ENCODE peak calls at places on chromosomes 3 and 15, in eight cellular contexts. One of them, this sample, is unnamed.

GRCh38 chr3:60579734-60580133 is 671.5 kb downstream of the FHIT start:
- DNase-seq in psoas muscle: no peak
- DNase-seq in neural progenitor cell: no peak
- DNase-seq in ovary: no peak
- DNase-seq in endothelial cell of umbilical vein: no peak
- DNase-seq in tibial artery: no peak
- DNase-seq in thyroid gland: no peak
- DNase-seq in left ventricle myocardium inferior: no peak
- DNase-seq in this sample: no peak

GRCh38 chr3:50230106-50230832 is 5.7 kb upstream of the GNAI2 start:
- DNase-seq in psoas muscle: no peak
- DNase-seq in thyroid gland: no peak
- DNase-seq in endothelial cell of umbilical vein: no peak
- DNase-seq in tibial artery: no peak
- DNase-seq in left ventricle myocardium inferior: no peak
- DNase-seq in ovary: no peak
- DNase-seq in neural progenitor cell: no peak
- DNase-seq in this sample: no peak

GRCh38 chr3:136503056-136503455 is 249.1 kb downstream of the STAG1 start:
- DNase-seq in thyroid gland: no peak
- DNase-seq in ovary: no peak
- DNase-seq in left ventricle myocardium inferior: no peak
- DNase-seq in tibial artery: no peak
- DNase-seq in endothelial cell of umbilical vein: no peak
- DNase-seq in psoas muscle: no peak
- DNase-seq in neural progenitor cell: no peak
- DNase-seq in this sample: no peak

GRCh38 chr3:39255503-39256325 is 24.1 kb downstream of the CX3CR1 start:
- DNase-seq in endothelial cell of umbilical vein: no peak
- DNase-seq in psoas muscle: no peak
- DNase-seq in tibial artery: no peak
- DNase-seq in ovary: no peak
- DNase-seq in neural progenitor cell: no peak
- DNase-seq in thyroid gland: no peak
- DNase-seq in left ventricle myocardium inferior: no peak
- DNase-seq in this sample: no peak

GRCh38 chr15:78065973-78066946 is 11.3 kb downstream of the TBC1D2B start:
- DNase-seq in endothelial cell of umbilical vein: no peak
- DNase-seq in tibial artery: peak
- DNase-seq in neural progenitor cell: no peak
- DNase-seq in ovary: no peak
- DNase-seq in left ventricle myocardium inferior: no peak
- DNase-seq in thyroid gland: no peak
- DNase-seq in psoas muscle: no peak
- DNase-seq in this sample: peak

GRCh38 chr3:31581660-31582059 is 48.9 kb downstream of the STT3B start:
- DNase-seq in psoas muscle: no peak
- DNase-seq in endothelial cell of umbilical vein: no peak
- DNase-seq in tibial artery: no peak
- DNase-seq in left ventricle myocardium inferior: no peak
- DNase-seq in ovary: no peak
- DNase-seq in neural progenitor cell: no peak
- DNase-seq in thyroid gland: no peak
- DNase-seq in this sample: no peak

GRCh38 chr15:100114100-100114499 is 227.7 kb downstream of the ADAMTS17 start:
- DNase-seq in psoas muscle: peak
- DNase-seq in ovary: peak
- DNase-seq in neural progenitor cell: peak
- DNase-seq in thyroid gland: peak
- DNase-seq in left ventricle myocardium inferior: peak
- DNase-seq in tibial artery: peak
- DNase-seq in endothelial cell of umbilical vein: peak
- DNase-seq in this sample: peak

GRCh38 chr15:65326109-65326508 is 21.6 kb downstream of the RNU5B-1 start:
- DNase-seq in ovary: peak
- DNase-seq in tibial artery: no peak
- DNase-seq in neural progenitor cell: peak
- DNase-seq in left ventricle myocardium inferior: peak
- DNase-seq in psoas muscle: peak
- DNase-seq in thyroid gland: peak
- DNase-seq in endothelial cell of umbilical vein: peak
- DNase-seq in this sample: peak

GRCh38 chr15:70142322-70143191 is 44.8 kb upstream of the TLE3 start:
- DNase-seq in neural progenitor cell: no peak
- DNase-seq in ovary: peak
- DNase-seq in endothelial cell of umbilical vein: peak
- DNase-seq in thyroid gland: peak
- DNase-seq in left ventricle myocardium inferior: peak
- DNase-seq in psoas muscle: peak
- DNase-seq in tibial artery: no peak
- DNase-seq in this sample: no peak

GRCh38 chr3:184336484-184337230 is 743 bp upstream of the FAM131A start:
- DNase-seq in left ventricle myocardium inferior: no peak
- DNase-seq in thyroid gland: no peak
- DNase-seq in endothelial cell of umbilical vein: peak
- DNase-seq in psoas muscle: peak
- DNase-seq in ovary: no peak
- DNase-seq in neural progenitor cell: peak
- DNase-seq in tibial artery: peak
- DNase-seq in this sample: peak

GRCh38 chr3:115697263-115698053 is 74.1 kb downstream of the GAP43 start:
- DNase-seq in neural progenitor cell: no peak
- DNase-seq in ovary: no peak
- DNase-seq in psoas muscle: no peak
- DNase-seq in thyroid gland: no peak
- DNase-seq in tibial artery: no peak
- DNase-seq in endothelial cell of umbilical vein: no peak
- DNase-seq in left ventricle myocardium inferior: no peak
- DNase-seq in this sample: no peak

GRCh38 chr3:178419078-178419477 is 117.2 kb upstream of the KCNMB2 start:
- DNase-seq in neural progenitor cell: no peak
- DNase-seq in tibial artery: no peak
- DNase-seq in endothelial cell of umbilical vein: no peak
- DNase-seq in thyroid gland: no peak
- DNase-seq in left ventricle myocardium inferior: no peak
- DNase-seq in ovary: no peak
- DNase-seq in psoas muscle: no peak
- DNase-seq in this sample: no peak

GRCh38 chr3:60571511-60571910 is 679.7 kb downstream of the FHIT start:
- DNase-seq in thyroid gland: no peak
- DNase-seq in neural progenitor cell: no peak
- DNase-seq in ovary: no peak
- DNase-seq in tibial artery: no peak
- DNase-seq in left ventricle myocardium inferior: no peak
- DNase-seq in psoas muscle: no peak
- DNase-seq in endothelial cell of umbilical vein: no peak
- DNase-seq in this sample: no peak

GRCh38 chr3:62954579-62954978 is 79.4 kb upstream of the CADPS start:
- DNase-seq in endothelial cell of umbilical vein: no peak
- DNase-seq in neural progenitor cell: peak
- DNase-seq in left ventricle myocardium inferior: no peak
- DNase-seq in ovary: no peak
- DNase-seq in tibial artery: no peak
- DNase-seq in thyroid gland: peak
- DNase-seq in psoas muscle: no peak
- DNase-seq in this sample: no peak

GRCh38 chr3:15634671-15635661 is 33.4 kb downstream of the BTD start:
- DNase-seq in endothelial cell of umbilical vein: peak
- DNase-seq in tibial artery: no peak
- DNase-seq in neural progenitor cell: no peak
- DNase-seq in ovary: peak
- DNase-seq in psoas muscle: peak
- DNase-seq in thyroid gland: no peak
- DNase-seq in left ventricle myocardium inferior: no peak
- DNase-seq in this sample: peak

GRCh38 chr3:43180027-43180426 is 74.1 kb upstream of the POMGNT2 start:
- DNase-seq in thyroid gland: no peak
- DNase-seq in endothelial cell of umbilical vein: peak
- DNase-seq in left ventricle myocardium inferior: no peak
- DNase-seq in ovary: no peak
- DNase-seq in neural progenitor cell: no peak
- DNase-seq in tibial artery: no peak
- DNase-seq in psoas muscle: no peak
- DNase-seq in this sample: no peak

GRCh38 chr3:187734841-187735240 is 10.4 kb downstream of the BCL6 start:
- DNase-seq in endothelial cell of umbilical vein: no peak
- DNase-seq in neural progenitor cell: no peak
- DNase-seq in ovary: no peak
- DNase-seq in thyroid gland: no peak
- DNase-seq in left ventricle myocardium inferior: no peak
- DNase-seq in psoas muscle: no peak
- DNase-seq in tibial artery: no peak
- DNase-seq in this sample: no peak

GRCh38 chr3:28206479-28206878 is 34.9 kb upstream of the CMC1 start:
- DNase-seq in thyroid gland: no peak
- DNase-seq in tibial artery: no peak
- DNase-seq in psoas muscle: no peak
- DNase-seq in left ventricle myocardium inferior: no peak
- DNase-seq in ovary: no peak
- DNase-seq in neural progenitor cell: peak
- DNase-seq in endothelial cell of umbilical vein: no peak
- DNase-seq in this sample: no peak

GRCh38 chr3:196648856-196649255 is 9.4 kb downstream of the NRROS start:
- DNase-seq in psoas muscle: no peak
- DNase-seq in tibial artery: no peak
- DNase-seq in left ventricle myocardium inferior: no peak
- DNase-seq in endothelial cell of umbilical vein: no peak
- DNase-seq in ovary: no peak
- DNase-seq in thyroid gland: no peak
- DNase-seq in neural progenitor cell: no peak
- DNase-seq in this sample: no peak

GRCh38 chr3:55551644-55552043 is 64.5 kb upstream of the WNT5A start:
- DNase-seq in psoas muscle: no peak
- DNase-seq in ovary: no peak
- DNase-seq in thyroid gland: no peak
- DNase-seq in endothelial cell of umbilical vein: no peak
- DNase-seq in neural progenitor cell: no peak
- DNase-seq in left ventricle myocardium inferior: no peak
- DNase-seq in tibial artery: no peak
- DNase-seq in this sample: no peak
- TF ChIP-seq CTCF in psoas muscle: no peak
- TF ChIP-seq CTCF in ovary: no peak
- TF ChIP-seq CTCF in thyroid gland: no peak
- TF ChIP-seq CTCF in endothelial cell of umbilical vein: no peak
- TF ChIP-seq CTCF in neural progenitor cell: no peak
- TF ChIP-seq CTCF in left ventricle myocardium inferior: no peak
- TF ChIP-seq CTCF in tibial artery: no peak
- TF ChIP-seq CTCF in this sample: no peak

GRCh38 chr15:98887976-98888375 is 119.6 kb downstream of the PGPEP1L start:
- DNase-seq in tibial artery: no peak
- DNase-seq in endothelial cell of umbilical vein: no peak
- DNase-seq in left ventricle myocardium inferior: no peak
- DNase-seq in thyroid gland: no peak
- DNase-seq in neural progenitor cell: no peak
- DNase-seq in ovary: no peak
- DNase-seq in psoas muscle: no peak
- DNase-seq in this sample: no peak

GRCh38 chr15:98891301-98891700 is 116.3 kb downstream of the PGPEP1L start:
- DNase-seq in left ventricle myocardium inferior: no peak
- DNase-seq in tibial artery: no peak
- DNase-seq in ovary: no peak
- DNase-seq in thyroid gland: no peak
- DNase-seq in psoas muscle: no peak
- DNase-seq in endothelial cell of umbilical vein: no peak
- DNase-seq in neural progenitor cell: no peak
- DNase-seq in this sample: no peak

GRCh38 chr15:98888839-98889479 is 118.6 kb downstream of the PGPEP1L start:
- DNase-seq in neural progenitor cell: no peak
- DNase-seq in psoas muscle: no peak
- DNase-seq in thyroid gland: no peak
- DNase-seq in ovary: no peak
- DNase-seq in left ventricle myocardium inferior: no peak
- DNase-seq in endothelial cell of umbilical vein: peak
- DNase-seq in tibial artery: no peak
- DNase-seq in this sample: no peak

GRCh38 chr15:98893407-98893806 is 114.2 kb downstream of the PGPEP1L start:
- DNase-seq in left ventricle myocardium inferior: no peak
- DNase-seq in endothelial cell of umbilical vein: peak
- DNase-seq in ovary: no peak
- DNase-seq in psoas muscle: no peak
- DNase-seq in thyroid gland: peak
- DNase-seq in tibial artery: no peak
- DNase-seq in neural progenitor cell: no peak
- DNase-seq in this sample: no peak

GRCh38 chr15:98889930-98890695 is 117.5 kb downstream of the PGPEP1L start:
- DNase-seq in ovary: no peak
- DNase-seq in thyroid gland: no peak
- DNase-seq in neural progenitor cell: no peak
- DNase-seq in psoas muscle: no peak
- DNase-seq in endothelial cell of umbilical vein: peak
- DNase-seq in tibial artery: no peak
- DNase-seq in left ventricle myocardium inferior: no peak
- DNase-seq in this sample: no peak
- H3K4me3 ChIP-seq in ovary: no peak
- H3K4me3 ChIP-seq in thyroid gland: no peak
- H3K4me3 ChIP-seq in neural progenitor cell: no peak
- H3K4me3 ChIP-seq in psoas muscle: no peak
- H3K4me3 ChIP-seq in endothelial cell of umbilical vein: no peak
- H3K4me3 ChIP-seq in tibial artery: no peak
- H3K4me3 ChIP-seq in left ventricle myocardium inferior: no peak
- H3K4me3 ChIP-seq in this sample: no peak

DNA sequence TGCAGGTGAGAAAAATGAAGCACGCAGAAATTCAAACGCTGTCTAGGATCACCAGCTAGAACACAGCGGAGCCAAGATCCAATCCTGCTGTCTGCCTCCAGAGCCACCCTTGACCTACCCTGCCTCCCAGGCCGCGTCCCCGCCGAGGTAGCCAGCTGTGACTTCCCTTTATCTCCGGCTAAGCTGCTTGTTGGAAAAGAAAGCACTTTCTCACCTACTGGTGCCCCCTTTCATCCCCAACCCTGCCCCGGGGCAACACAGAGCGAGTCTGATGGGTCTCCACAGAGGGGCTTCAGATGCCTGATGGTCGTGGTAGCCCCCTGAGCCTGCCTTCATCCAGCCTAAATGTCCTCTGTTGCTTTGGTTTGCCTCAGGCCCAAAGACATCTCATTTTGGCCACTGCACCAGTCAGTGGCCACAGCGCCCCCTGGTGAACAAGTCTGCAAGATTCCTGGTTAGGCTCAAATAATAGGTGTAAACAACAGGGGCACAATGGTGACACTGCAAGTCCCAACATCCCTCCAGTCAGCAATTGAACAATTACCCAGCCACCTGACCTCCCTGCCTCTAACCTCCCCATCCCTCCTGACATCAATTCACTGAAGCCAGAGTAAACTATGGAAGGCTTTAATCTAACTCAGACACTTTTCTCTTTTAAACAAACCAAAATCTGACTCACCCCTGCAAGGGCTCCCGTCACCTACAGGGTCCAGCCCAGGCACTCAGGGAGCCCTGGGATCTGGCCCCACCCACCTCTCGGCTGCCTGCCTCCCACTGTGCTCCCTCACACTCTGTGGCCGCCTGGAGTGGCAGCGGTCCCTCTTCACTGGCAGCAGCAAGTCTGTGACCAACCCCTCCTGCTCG is 27.3 kb upstream of the BCL2L10 start:
- DNase-seq in psoas muscle: peak
- DNase-seq in tibial artery: peak
- DNase-seq in endothelial cell of umbilical vein: peak
- DNase-seq in left ventricle myocardium inferior: peak
- DNase-seq in ovary: peak
- DNase-seq in neural progenitor cell: peak
- DNase-seq in thyroid gland: peak
- DNase-seq in this sample: peak
- H3K27ac ChIP-seq in psoas muscle: no peak
- H3K27ac ChIP-seq in tibial artery: no peak
- H3K27ac ChIP-seq in endothelial cell of umbilical vein: no peak
- H3K27ac ChIP-seq in left ventricle myocardium inferior: no peak
- H3K27ac ChIP-seq in ovary: no peak
- H3K27ac ChIP-seq in neural progenitor cell: no peak
- H3K27ac ChIP-seq in thyroid gland: no peak
- H3K27ac ChIP-seq in this sample: no peak

GRCh38 chr3:192514081-192514753 is 213.1 kb downstream of the FGF12 start:
- DNase-seq in endothelial cell of umbilical vein: peak
- DNase-seq in left ventricle myocardium inferior: no peak
- DNase-seq in psoas muscle: peak
- DNase-seq in thyroid gland: peak
- DNase-seq in ovary: no peak
- DNase-seq in tibial artery: no peak
- DNase-seq in neural progenitor cell: peak
- DNase-seq in this sample: no peak
- TF ChIP-seq CTCF in endothelial cell of umbilical vein: no peak
- TF ChIP-seq CTCF in left ventricle myocardium inferior: no peak
- TF ChIP-seq CTCF in psoas muscle: no peak
- TF ChIP-seq CTCF in thyroid gland: no peak
- TF ChIP-seq CTCF in ovary: no peak
- TF ChIP-seq CTCF in tibial artery: no peak
- TF ChIP-seq CTCF in neural progenitor cell: peak
- TF ChIP-seq CTCF in this sample: no peak

This sample was measured in sigmoid colon.